ENCODE peak calls at places on chromosome 1, in ten cellular contexts. One of them, this sample, is unnamed.

GRCh38 chr1:58401991-58402390 is 144.5 kb downstream of the OMA1 start:
- DNase-seq in astrocyte: peak; percentile 9
- DNase-seq in activated naive CD4-positive, alpha-beta T cell: no peak
- DNase-seq in B cell: no peak
- DNase-seq in activated CD4-positive, alpha-beta T cell treated with anti-CD3 and anti-CD28 coated beads, Interleukin-2, amount 10 ng/mL, durations not matched to agents 7 days and 5 days: no peak
- DNase-seq in effector memory CD8-positive, alpha-beta T cell: no peak
- DNase-seq in stimulated activated CD8-positive, alpha-beta memory T cell treated with anti-CD3 and anti-CD28 coated beads, Interleukin-15, amount 100 ng/mL, for 1 hour: no peak
- DNase-seq in body of pancreas: no peak
- DNase-seq in omental fat pad: no peak
- DNase-seq in T1000: no peak
- DNase-seq in this sample: no peak

GRCh38 chr1:3277623-3278022 is 176.8 kb upstream of the ARHGEF16 start:
- DNase-seq in astrocyte: no peak
- DNase-seq in activated naive CD4-positive, alpha-beta T cell: no peak
- DNase-seq in B cell: no peak
- DNase-seq in activated CD4-positive, alpha-beta T cell treated with anti-CD3 and anti-CD28 coated beads, Interleukin-2, amount 10 ng/mL, durations not matched to agents 7 days and 5 days: no peak
- DNase-seq in effector memory CD8-positive, alpha-beta T cell: no peak
- DNase-seq in stimulated activated CD8-positive, alpha-beta memory T cell treated with anti-CD3 and anti-CD28 coated beads, Interleukin-15, amount 100 ng/mL, for 1 hour: no peak
- DNase-seq in body of pancreas: no peak
- DNase-seq in omental fat pad: no peak
- DNase-seq in T1000: no peak
- DNase-seq in this sample: no peak

GRCh38 chr1:36115931-36116330 is 9.1 kb downstream of the COL8A2 start:
- DNase-seq in astrocyte: no peak
- DNase-seq in activated naive CD4-positive, alpha-beta T cell: no peak
- DNase-seq in B cell: no peak
- DNase-seq in activated CD4-positive, alpha-beta T cell treated with anti-CD3 and anti-CD28 coated beads, Interleukin-2, amount 10 ng/mL, durations not matched to agents 7 days and 5 days: no peak
- DNase-seq in effector memory CD8-positive, alpha-beta T cell: no peak
- DNase-seq in stimulated activated CD8-positive, alpha-beta memory T cell treated with anti-CD3 and anti-CD28 coated beads, Interleukin-15, amount 100 ng/mL, for 1 hour: no peak
- DNase-seq in body of pancreas: no peak
- DNase-seq in omental fat pad: no peak
- DNase-seq in T1000: no peak
- DNase-seq in this sample: no peak

GRCh38 chr1:200740291-200741212 is 1.9 kb downstream of the CAMSAP2 start:
- DNase-seq in astrocyte: no peak
- DNase-seq in activated naive CD4-positive, alpha-beta T cell: no peak
- DNase-seq in B cell: peak; percentile 5
- DNase-seq in activated CD4-positive, alpha-beta T cell treated with anti-CD3 and anti-CD28 coated beads, Interleukin-2, amount 10 ng/mL, durations not matched to agents 7 days and 5 days: no peak
- DNase-seq in effector memory CD8-positive, alpha-beta T cell: no peak
- DNase-seq in stimulated activated CD8-positive, alpha-beta memory T cell treated with anti-CD3 and anti-CD28 coated beads, Interleukin-15, amount 100 ng/mL, for 1 hour: no peak
- DNase-seq in body of pancreas: no peak
- DNase-seq in omental fat pad: no peak
- DNase-seq in T1000: no peak
- DNase-seq in this sample: no peak

GRCh38 chr1:227726924-227727599 is 8.0 kb downstream of the JMJD4 start:
- DNase-seq in astrocyte: no peak
- DNase-seq in activated naive CD4-positive, alpha-beta T cell: no peak
- DNase-seq in B cell: no peak
- DNase-seq in activated CD4-positive, alpha-beta T cell treated with anti-CD3 and anti-CD28 coated beads, Interleukin-2, amount 10 ng/mL, durations not matched to agents 7 days and 5 days: no peak
- DNase-seq in effector memory CD8-positive, alpha-beta T cell: no peak
- DNase-seq in stimulated activated CD8-positive, alpha-beta memory T cell treated with anti-CD3 and anti-CD28 coated beads, Interleukin-15, amount 100 ng/mL, for 1 hour: no peak
- DNase-seq in body of pancreas: no peak
- DNase-seq in omental fat pad: no peak
- DNase-seq in T1000: no peak
- DNase-seq in this sample: no peak

GRCh38 chr1:191174298-191174697 is 696.6 kb upstream of the BRINP3 start:
- DNase-seq in astrocyte: no peak
- DNase-seq in activated naive CD4-positive, alpha-beta T cell: no peak
- DNase-seq in B cell: no peak
- DNase-seq in activated CD4-positive, alpha-beta T cell treated with anti-CD3 and anti-CD28 coated beads, Interleukin-2, amount 10 ng/mL, durations not matched to agents 7 days and 5 days: no peak
- DNase-seq in effector memory CD8-positive, alpha-beta T cell: no peak
- DNase-seq in stimulated activated CD8-positive, alpha-beta memory T cell treated with anti-CD3 and anti-CD28 coated beads, Interleukin-15, amount 100 ng/mL, for 1 hour: no peak
- DNase-seq in body of pancreas: no peak
- DNase-seq in omental fat pad: no peak
- DNase-seq in T1000: no peak
- DNase-seq in this sample: no peak

GRCh38 chr1:232575524-232576040 is 54.4 kb downstream of the SIPA1L2 start:
- DNase-seq in astrocyte: peak; percentile 42
- DNase-seq in activated naive CD4-positive, alpha-beta T cell: no peak
- DNase-seq in B cell: no peak
- DNase-seq in activated CD4-positive, alpha-beta T cell treated with anti-CD3 and anti-CD28 coated beads, Interleukin-2, amount 10 ng/mL, durations not matched to agents 7 days and 5 days: no peak
- DNase-seq in effector memory CD8-positive, alpha-beta T cell: no peak
- DNase-seq in stimulated activated CD8-positive, alpha-beta memory T cell treated with anti-CD3 and anti-CD28 coated beads, Interleukin-15, amount 100 ng/mL, for 1 hour: no peak
- DNase-seq in body of pancreas: no peak
- DNase-seq in omental fat pad: no peak
- DNase-seq in T1000: no peak
- DNase-seq in this sample: no peak

GRCh38 chr1:117671781-117672501 is 66.1 kb downstream of the TENT5C start:
- DNase-seq in astrocyte: no peak
- DNase-seq in activated naive CD4-positive, alpha-beta T cell: no peak
- DNase-seq in B cell: peak; percentile 20
- DNase-seq in activated CD4-positive, alpha-beta T cell treated with anti-CD3 and anti-CD28 coated beads, Interleukin-2, amount 10 ng/mL, durations not matched to agents 7 days and 5 days: no peak
- DNase-seq in effector memory CD8-positive, alpha-beta T cell: no peak
- DNase-seq in stimulated activated CD8-positive, alpha-beta memory T cell treated with anti-CD3 and anti-CD28 coated beads, Interleukin-15, amount 100 ng/mL, for 1 hour: no peak
- DNase-seq in body of pancreas: peak; percentile 62
- DNase-seq in omental fat pad: no peak
- DNase-seq in T1000: no peak
- DNase-seq in this sample: no peak

GRCh38 chr1:8364528-8365442 is 46.9 kb downstream of the SLC45A1 start:
- DNase-seq in astrocyte: no peak
- DNase-seq in activated naive CD4-positive, alpha-beta T cell: no peak
- DNase-seq in B cell: no peak
- DNase-seq in activated CD4-positive, alpha-beta T cell treated with anti-CD3 and anti-CD28 coated beads, Interleukin-2, amount 10 ng/mL, durations not matched to agents 7 days and 5 days: no peak
- DNase-seq in effector memory CD8-positive, alpha-beta T cell: no peak
- DNase-seq in stimulated activated CD8-positive, alpha-beta memory T cell treated with anti-CD3 and anti-CD28 coated beads, Interleukin-15, amount 100 ng/mL, for 1 hour: no peak
- DNase-seq in body of pancreas: no peak
- DNase-seq in omental fat pad: no peak
- DNase-seq in T1000: no peak
- DNase-seq in this sample: no peak

GRCh38 chr1:244164563-244164890 is 113.4 kb downstream of the ZBTB18 start:
- DNase-seq in astrocyte: no peak
- DNase-seq in activated naive CD4-positive, alpha-beta T cell: no peak
- DNase-seq in B cell: no peak
- DNase-seq in activated CD4-positive, alpha-beta T cell treated with anti-CD3 and anti-CD28 coated beads, Interleukin-2, amount 10 ng/mL, durations not matched to agents 7 days and 5 days: no peak
- DNase-seq in effector memory CD8-positive, alpha-beta T cell: no peak
- DNase-seq in stimulated activated CD8-positive, alpha-beta memory T cell treated with anti-CD3 and anti-CD28 coated beads, Interleukin-15, amount 100 ng/mL, for 1 hour: no peak
- DNase-seq in body of pancreas: no peak
- DNase-seq in omental fat pad: no peak
- DNase-seq in T1000: no peak
- DNase-seq in this sample: no peak

GRCh38 chr1:40884055-40884795 is 22.1 kb upstream of the CITED4 start:
- DNase-seq in astrocyte: no peak
- DNase-seq in activated naive CD4-positive, alpha-beta T cell: no peak
- DNase-seq in B cell: no peak
- DNase-seq in activated CD4-positive, alpha-beta T cell treated with anti-CD3 and anti-CD28 coated beads, Interleukin-2, amount 10 ng/mL, durations not matched to agents 7 days and 5 days: no peak
- DNase-seq in effector memory CD8-positive, alpha-beta T cell: no peak
- DNase-seq in stimulated activated CD8-positive, alpha-beta memory T cell treated with anti-CD3 and anti-CD28 coated beads, Interleukin-15, amount 100 ng/mL, for 1 hour: no peak
- DNase-seq in body of pancreas: no peak
- DNase-seq in omental fat pad: no peak
- DNase-seq in T1000: no peak
- DNase-seq in this sample: no peak

GRCh38 chr1:22963044-22963677 is 9.5 kb downstream of the LACTBL1 start:
- DNase-seq in astrocyte: no peak
- DNase-seq in activated naive CD4-positive, alpha-beta T cell: no peak
- DNase-seq in B cell: no peak
- DNase-seq in activated CD4-positive, alpha-beta T cell treated with anti-CD3 and anti-CD28 coated beads, Interleukin-2, amount 10 ng/mL, durations not matched to agents 7 days and 5 days: no peak
- DNase-seq in effector memory CD8-positive, alpha-beta T cell: no peak
- DNase-seq in stimulated activated CD8-positive, alpha-beta memory T cell treated with anti-CD3 and anti-CD28 coated beads, Interleukin-15, amount 100 ng/mL, for 1 hour: no peak
- DNase-seq in body of pancreas: no peak
- DNase-seq in omental fat pad: no peak
- DNase-seq in T1000: no peak
- DNase-seq in this sample: no peak

GRCh38 chr1:166017395-166017794 is 149.4 kb downstream of the FAM78B start:
- DNase-seq in astrocyte: no peak
- DNase-seq in activated naive CD4-positive, alpha-beta T cell: no peak
- DNase-seq in B cell: no peak
- DNase-seq in activated CD4-positive, alpha-beta T cell treated with anti-CD3 and anti-CD28 coated beads, Interleukin-2, amount 10 ng/mL, durations not matched to agents 7 days and 5 days: no peak
- DNase-seq in effector memory CD8-positive, alpha-beta T cell: no peak
- DNase-seq in stimulated activated CD8-positive, alpha-beta memory T cell treated with anti-CD3 and anti-CD28 coated beads, Interleukin-15, amount 100 ng/mL, for 1 hour: no peak
- DNase-seq in body of pancreas: no peak
- DNase-seq in omental fat pad: no peak
- DNase-seq in T1000: no peak
- DNase-seq in this sample: no peak

GRCh38 chr1:54052470-54052933 is 502 bp downstream of the TMEM59 start:
- DNase-seq in astrocyte: no peak
- DNase-seq in activated naive CD4-positive, alpha-beta T cell: no peak
- DNase-seq in B cell: no peak
- DNase-seq in activated CD4-positive, alpha-beta T cell treated with anti-CD3 and anti-CD28 coated beads, Interleukin-2, amount 10 ng/mL, durations not matched to agents 7 days and 5 days: peak; percentile 55
- DNase-seq in effector memory CD8-positive, alpha-beta T cell: no peak
- DNase-seq in stimulated activated CD8-positive, alpha-beta memory T cell treated with anti-CD3 and anti-CD28 coated beads, Interleukin-15, amount 100 ng/mL, for 1 hour: no peak
- DNase-seq in body of pancreas: peak; percentile 24
- DNase-seq in omental fat pad: no peak
- DNase-seq in T1000: peak; percentile 30
- DNase-seq in this sample: no peak

GRCh38 chr1:225253784-225254183 is 174.1 kb downstream of the LBR start:
- DNase-seq in astrocyte: peak; percentile 86
- DNase-seq in activated naive CD4-positive, alpha-beta T cell: no peak
- DNase-seq in B cell: no peak
- DNase-seq in activated CD4-positive, alpha-beta T cell treated with anti-CD3 and anti-CD28 coated beads, Interleukin-2, amount 10 ng/mL, durations not matched to agents 7 days and 5 days: no peak
- DNase-seq in effector memory CD8-positive, alpha-beta T cell: no peak
- DNase-seq in stimulated activated CD8-positive, alpha-beta memory T cell treated with anti-CD3 and anti-CD28 coated beads, Interleukin-15, amount 100 ng/mL, for 1 hour: no peak
- DNase-seq in body of pancreas: no peak
- DNase-seq in omental fat pad: no peak
- DNase-seq in T1000: no peak
- DNase-seq in this sample: no peak